ENCODE peak calls at places on chromosomes 2 and 18, in eight cellular contexts. H is iris pigment epithelial cell; E is C1 segment of cervical spinal cord; W is fibroblast of the conjunctiva; G is thoracic aorta; L is activated CD4-positive, alpha-beta T cell treated with anti-CD3 and anti-CD28 coated beads, Interleukin-2, amount 50 U/mL, for 24 hours; X is activated naive CD4-positive, alpha-beta T cell; F is Ammon's horn. T is an unnamed sample.
A peak's percentile ranks its signal among the peaks of the same experiment; 100 is the strongest.

GRCh38 chr2:181300600-181301291 is 156.4 kb upstream of the ITGA4 start:
- DNase-seq in H (no peak), E (no peak), W (no peak), G (no peak), L (no peak), X (no peak), F (no peak), T (no peak)

GRCh38 chr2:63544017-63544627 is 44.2 kb downstream of the WDPCP start:
- DNase-seq in H (no peak), E (no peak), W (no peak), G (no peak), L (no peak), X (no peak), F (no peak), T (no peak)

GRCh38 chr2:33158482-33159003 is 211.8 kb downstream of the LTBP1 start:
- DNase-seq in H (peak; percentile 90), E (no peak), W (peak; percentile 82), G (no peak), L (no peak), X (no peak), F (no peak), T (no peak)

GRCh38 chr2:85394256-85394655 is 15.9 kb downstream of the CAPG start:
- DNase-seq in H (no peak), E (peak; percentile 75), W (no peak), G (no peak), L (no peak), X (no peak), F (peak; percentile 88), T (no peak)

GRCh38 chr2:235616846-235617245 is 123.0 kb downstream of the AGAP1 start:
- DNase-seq in H (no peak), E (no peak), W (peak; percentile 76), G (no peak), L (no peak), X (no peak), F (no peak), T (no peak)

GRCh38 chr18:50374170-50374752 is 585 bp upstream of the SKA1 start:
- DNase-seq in H (no peak), E (no peak), W (no peak), G (no peak), L (no peak), X (no peak), F (no peak), T (no peak)

GRCh38 chr2:162221064-162221463 is 22.2 kb downstream of the FAP start:
- DNase-seq in H (peak; percentile 63), E (peak; percentile 49), W (no peak), G (peak; percentile 33), L (peak; percentile 35), X (peak; percentile 29), F (peak; percentile 71), T (peak; percentile 73)

GRCh38 chr2:144330951-144331651 is 188.8 kb downstream of the ZEB2 start:
- DNase-seq in H (peak; percentile 21), E (no peak), W (no peak), G (no peak), L (no peak), X (no peak), F (no peak), T (no peak)

GRCh38 chr2:72864500-72864899 is 22.7 kb upstream of the SPR start:
- DNase-seq in H (peak; percentile 80), E (no peak), W (no peak), G (no peak), L (no peak), X (no peak), F (no peak), T (no peak)

GRCh38 chr2:10610213-10610892 is 79.4 kb downstream of the NOL10 start:
- DNase-seq in H (no peak), E (no peak), W (no peak), G (no peak), L (no peak), X (no peak), F (no peak), T (no peak)

GRCh38 chr2:240596080-240596460 is 9.5 kb downstream of the CAPN10 start:
- DNase-seq in H (no peak), E (no peak), W (no peak), G (no peak), L (no peak), X (no peak), F (no peak), T (no peak)

GRCh38 chr2:133485868-133486267 is 82.4 kb downstream of the NCKAP5 start:
- DNase-seq in H (no peak), E (no peak), W (no peak), G (no peak), L (no peak), X (no peak), F (no peak), T (no peak)

GRCh38 chr2:62175728-62176127 is 20.2 kb upstream of the B3GNT2 start:
- DNase-seq in H (no peak), E (no peak), W (peak; percentile 27), G (no peak), L (no peak), X (no peak), F (peak; percentile 52), T (no peak)

GRCh38 chr18:6566338-6566911 is 151.7 kb upstream of the L3MBTL4 start:
- DNase-seq in H (no peak), E (no peak), W (no peak), G (no peak), L (no peak), X (no peak), F (no peak), T (no peak)

GRCh38 chr2:70685771-70686171 is 82.2 kb downstream of the ADD2 start:
- DNase-seq in H (no peak), E (peak; percentile 17), W (no peak), G (no peak), L (no peak), X (no peak), F (peak; percentile 75), T (no peak)

T was measured in H1.